ENCODE peak calls at places on chromosomes 1 and 21, in five cellular contexts. Y is kidney, T is lower leg skin, N is adipocyte, O is lung. B is an unnamed sample.

GRCh38 chr1:101144868-101145808 is 91.7 kb upstream of the S1PR1 start:
- DNase-seq in T (no peak), Y (no peak), N (no peak), O (no peak), B (no peak)

GRCh38 chr21:42336065-42336464 is 14.7 kb downstream of the TFF2 start:
- DNase-seq in O (no peak), T (no peak), N (peak; percentile 2), Y (no peak), B (peak; percentile 16)

GRCh38 chr1:231315887-231316286 is 21.8 kb downstream of the EXOC8 start:
- DNase-seq in Y (no peak), T (no peak), N (peak; percentile 40), O (no peak), B (peak; percentile 35)

GRCh38 chr1:43893020-43893419 is 40.6 kb upstream of the ARTN start:
- DNase-seq in Y (no peak), N (no peak), O (no peak), T (no peak), B (no peak)

GRCh38 chr21:44802396-44803153 is 955 bp upstream of the UBE2G2 start:
- DNase-seq in O (no peak), T (no peak), Y (no peak), N (no peak), B (peak; percentile 8)

GRCh38 chr1:55050283-55050682 is 10.9 kb downstream of the PCSK9 start:
- DNase-seq in N (peak; percentile 49), O (no peak), Y (no peak), T (no peak), B (peak; percentile 23)

GRCh38 chr21:45169001-45169400 is 94.6 kb downstream of the ADARB1 start:
- DNase-seq in T (no peak), N (no peak), O (no peak), Y (no peak), B (no peak)

GRCh38 chr1:42259059-42259738 is 75.8 kb downstream of the FOXJ3 start:
- DNase-seq in O (no peak), N (peak; percentile 73), T (peak; percentile 23), Y (no peak), B (no peak)

GRCh38 chr1:228540161-228540917 is 53.2 kb downstream of the RNF187 start:
- DNase-seq in O (no peak), Y (no peak), N (no peak), T (no peak), B (no peak)

GRCh38 chr21:46509760-46510159 is 51.1 kb downstream of the DIP2A start:
- DNase-seq in N (no peak), T (no peak), Y (no peak), O (peak; percentile 71), B (peak; percentile 88)

GRCh38 chr1:192011525-192011924 is 146.7 kb upstream of the RGS18 start:
- DNase-seq in N (no peak), O (no peak), T (no peak), Y (no peak), B (no peak)

GRCh38 chr1:21012937-21013336 is 163.8 kb downstream of the EIF4G3 start:
- DNase-seq in N (peak; percentile 81), O (no peak), T (no peak), Y (no peak), B (no peak)

GRCh38 chr1:237383825-237384612 is 342.0 kb downstream of the RYR2 start:
- DNase-seq in O (no peak), T (no peak), Y (no peak), N (peak; percentile 73), B (peak; percentile 2)

GRCh38 chr1:23558140-23558871 is 995 bp downstream of the ID3 start:
- DNase-seq in Y (peak; percentile 90), O (peak; percentile 71), N (peak; percentile 62), T (no peak), B (peak; percentile 52)

GRCh38 chr1:53957231-53957818 is 11.2 kb downstream of the LRRC42 start:
- DNase-seq in N (peak; percentile 55), T (peak; percentile 27), Y (no peak), O (no peak), B (peak; percentile 85)

GRCh38 chr1:12486401-12487005 is 131.5 kb downstream of the DHRS3 start:
- DNase-seq in N (no peak), Y (peak; percentile 89), O (peak; percentile 87), T (peak; percentile 47), B (no peak)

GRCh38 chr1:94709891-94710581 is 110.1 kb upstream of the SLC44A3 start:
- DNase-seq in T (peak; percentile 71), N (peak; percentile 40), O (no peak), Y (no peak), B (peak; percentile 75)

GRCh38 chr1:214287884-214288283 is 6.9 kb downstream of the SMYD2 start:
- DNase-seq in O (no peak), T (no peak), Y (no peak), N (no peak), B (no peak)

GRCh38 chr1:184158911-184159701 is 107.6 kb downstream of the TSEN15 start:
- DNase-seq in O (no peak), Y (no peak), N (no peak), T (no peak), B (peak; percentile 66)

DNA sequence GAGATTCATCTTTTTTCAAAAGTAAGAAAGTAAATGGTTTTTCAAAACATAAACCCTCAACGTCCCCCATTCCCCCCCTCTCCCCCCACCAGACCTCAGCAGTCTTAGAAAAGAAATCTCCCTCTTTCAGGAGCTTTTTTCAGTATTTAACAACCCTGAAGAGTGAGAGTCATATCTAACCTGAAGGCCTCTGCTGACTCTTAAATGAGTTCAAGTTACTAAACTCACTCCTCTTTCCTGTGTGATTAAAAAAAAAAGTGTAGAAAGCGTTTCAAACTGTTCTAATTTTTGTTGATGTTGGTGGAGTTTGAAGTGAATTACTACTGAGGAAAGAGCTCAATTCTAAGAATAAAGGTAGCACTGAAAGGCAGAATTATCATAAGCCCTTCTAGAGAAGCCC is 93.7 kb downstream of the VAV3 start:
- DNase-seq in O (no peak), N (no peak), Y (no peak), T (no peak), B (no peak)
- H3K4me3 ChIP-seq in O (no peak overlapping the region), N (no peak overlapping the region), Y (no peak overlapping the region), T (no peak overlapping the region), B (no peak overlapping the region)

GRCh38 chr1:156766288-156767100 is 841 bp upstream of the PRCC start:
- DNase-seq in N (peak; percentile 37), O (no peak), Y (no peak), T (no peak), B (peak; percentile 9)
- H3K4me3 ChIP-seq in N (peak overlapping the region; percentile 98), O (peak overlapping the region; percentile 68), Y (peak overlapping the region; percentile 92), T (peak overlapping the region; percentile 34), B (peak overlapping the region; percentile 92)

GRCh38 chr1:44947774-44948311 is 38.6 kb downstream of the EIF2B3 start:
- DNase-seq in T (no peak), O (no peak), Y (no peak), N (no peak), B (no peak)
- H3K4me3 ChIP-seq in T (no peak overlapping the region), O (no peak overlapping the region), Y (no peak overlapping the region), N (peak overlapping the region; percentile 35), B (no peak overlapping the region)

GRCh38 chr1:32421775-32422174 is 27.5 kb upstream of the BSDC1 start:
- DNase-seq in O (no peak), T (no peak), N (no peak), Y (no peak), B (no peak)
- H3K4me3 ChIP-seq in O (no peak overlapping the region), T (no peak overlapping the region), N (no peak overlapping the region), Y (no peak overlapping the region), B (no peak overlapping the region)

DNA sequence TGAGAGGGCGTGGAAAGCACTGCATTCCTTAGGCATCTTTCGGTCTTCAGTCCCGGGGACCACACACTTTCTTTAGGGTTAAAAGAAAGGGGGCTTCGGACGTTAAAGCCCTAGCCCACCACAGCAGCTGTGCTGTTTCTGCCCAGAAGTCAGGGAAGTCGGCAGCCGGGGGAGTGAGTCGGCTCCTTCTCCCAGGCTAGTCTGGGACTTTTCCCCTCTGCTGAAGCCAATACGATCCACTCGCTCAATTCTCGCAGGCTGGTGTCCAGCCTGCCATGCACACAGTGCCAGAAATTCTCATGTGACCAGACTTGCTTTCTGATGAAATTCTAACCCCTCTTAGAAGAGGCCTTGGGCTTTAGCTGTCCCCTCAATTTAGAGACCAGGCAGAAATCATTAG is 67.7 kb downstream of the BCAR3 start:
- DNase-seq in T (peak; percentile 35), O (no peak), Y (no peak), N (peak; percentile 88), B (no peak)
- H3K4me3 ChIP-seq in T (no peak overlapping the region), O (no peak overlapping the region), Y (peak overlapping the region; percentile 60), N (peak overlapping the region; percentile 83), B (no peak overlapping the region)

GRCh38 chr1:40001456-40001855 is 39.1 kb upstream of the CAP1 start:
- DNase-seq in Y (no peak), N (no peak), O (no peak), T (no peak), B (no peak)

GRCh38 chr1:39992888-39993287 is 37.9 kb downstream of the MFSD2A start:
- DNase-seq in N (no peak), T (no peak), O (no peak), Y (no peak), B (no peak)

GRCh38 chr1:39992229-39992628 is 37.3 kb downstream of the MFSD2A start:
- DNase-seq in O (no peak), Y (no peak), T (no peak), N (no peak), B (peak; percentile 70)

GRCh38 chr1:39995973-39996393 is 41.0 kb downstream of the MFSD2A start:
- DNase-seq in N (no peak), O (no peak), T (no peak), Y (no peak), B (no peak)

GRCh38 chr1:39996396-39997004 is 41.6 kb downstream of the MFSD2A start:
- DNase-seq in Y (no peak), O (no peak), T (no peak), N (no peak), B (no peak)
- H3K4me3 ChIP-seq in Y (no peak overlapping the region), O (no peak overlapping the region), T (no peak overlapping the region), N (no peak overlapping the region), B (no peak overlapping the region)

DNA sequence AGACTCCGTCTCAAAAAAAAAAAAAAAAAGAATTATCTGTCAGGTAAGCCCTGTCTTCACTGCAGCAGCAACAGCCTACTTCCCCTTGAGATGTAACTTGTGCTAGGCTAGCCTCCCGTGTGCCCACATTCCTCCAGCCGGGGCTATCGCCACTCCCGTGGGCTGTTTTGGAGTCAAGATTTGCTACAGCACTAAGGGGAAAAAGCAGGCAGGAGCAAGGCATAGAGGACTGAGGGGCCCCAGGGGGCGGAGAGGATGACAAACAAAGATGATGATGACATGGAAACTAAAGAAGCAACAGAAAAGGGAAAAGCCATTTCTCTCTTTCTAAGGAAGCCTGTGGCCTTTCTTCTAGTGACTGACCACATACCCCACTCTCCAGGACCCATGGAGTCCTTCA is 1.9 kb downstream of the TNFAIP8L2 start:
- DNase-seq in T (no peak), Y (no peak), N (no peak), O (no peak), B (no peak)
- H3K4me3 ChIP-seq in T (no peak overlapping the region), Y (no peak overlapping the region), N (no peak overlapping the region), O (no peak overlapping the region), B (no peak overlapping the region)

GRCh38 chr1:70411360-70411844 is 334 bp downstream of the CTH start:
- DNase-seq in O (no peak), Y (no peak), T (peak; percentile 25), N (peak; percentile 69), B (peak; percentile 41)
- H3K4me3 ChIP-seq in O (peak overlapping the region; percentile 49), Y (peak overlapping the region; percentile 76), T (peak overlapping the region; percentile 86), N (peak overlapping the region; percentile 92), B (peak overlapping the region; percentile 75)